ENCODE peak calls at places on chromosomes 6 and 20, in five cellular contexts. H is transverse colon, I is left lung, A is heart left ventricle, B is keratinocyte. E is an unnamed sample.

GRCh38 chr6:45946352-45946751 is 69.3 kb downstream of the CLIC5 start:
- DNase-seq in B (no peak), I (peak; percentile 50), H (no peak), A (peak; percentile 43), E (no peak)

GRCh38 chr6:92541457-92542060 is 877.8 kb downstream of the EPHA7 start:
- DNase-seq in B (no peak), I (no peak), A (no peak), H (no peak), E (no peak)

GRCh38 chr6:72374172-72374571 is 247.7 kb upstream of the KCNQ5 start:
- DNase-seq in B (no peak), H (no peak), I (no peak), A (no peak), E (no peak)

GRCh38 chr6:72461144-72461543 is 160.7 kb upstream of the KCNQ5 start:
- DNase-seq in A (no peak), H (no peak), I (no peak), B (no peak), E (no peak)

GRCh38 chr6:53524455-53524815 is 20.5 kb downstream of the GCLC start:
- DNase-seq in H (no peak), A (no peak), I (no peak), B (no peak), E (peak; percentile 54)

GRCh38 chr6:23441813-23442212 is 684.2 kb upstream of the NRSN1 start:
- DNase-seq in A (no peak), B (no peak), I (no peak), H (no peak), E (no peak)

GRCh38 chr6:124197148-124197547 is 393.5 kb downstream of the NKAIN2 start:
- DNase-seq in H (no peak), A (no peak), I (no peak), B (no peak), E (no peak)

GRCh38 chr20:40741507-40742106 is 52.6 kb upstream of the MAFB start:
- DNase-seq in H (peak; percentile 51), I (no peak), A (peak; percentile 43), B (no peak), E (peak; percentile 22)

GRCh38 chr6:9745476-9745875 is 669.4 kb downstream of the TFAP2A start:
- DNase-seq in H (no peak), I (no peak), B (no peak), A (no peak), E (no peak)

GRCh38 chr6:156816505-156816904 is 39.3 kb downstream of the ARID1B start:
- DNase-seq in B (no peak), H (peak; percentile 35), I (no peak), A (no peak), E (no peak)

GRCh38 chr20:53579581-53580375 is 13.9 kb downstream of the ZNF217 start:
- DNase-seq in H (peak; percentile 38), A (no peak), I (no peak), B (no peak), E (no peak)

GRCh38 chr6:144922120-144922722 is 637.1 kb downstream of the UTRN start:
- DNase-seq in I (no peak), A (no peak), H (no peak), B (no peak), E (no peak)

GRCh38 chr6:29552512-29553051 is 7.0 kb downstream of the UBD start:
- DNase-seq in H (no peak), A (no peak), B (no peak), I (no peak), E (peak; percentile 87)

GRCh38 chr6:149925974-149926777 is 3.3 kb upstream of the RAET1G start:
- DNase-seq in A (peak; percentile 87), H (peak; percentile 93), B (no peak), I (peak; percentile 89), E (peak; percentile 34)

GRCh38 chr6:136959471-136959891 is 37.4 kb downstream of the SLC35D3 start:
- DNase-seq in A (no peak), I (peak; percentile 80), H (peak; percentile 75), B (no peak), E (no peak)

GRCh38 chr6:89082439-89082838 is 1.9 kb downstream of the PNRC1 start:
- DNase-seq in A (no peak), B (no peak), I (no peak), H (no peak), E (no peak)

GRCh38 chr6:158686791-158687381 is 37.0 kb downstream of the SYTL3 start:
- DNase-seq in B (no peak), I (no peak), H (peak; percentile 13), A (no peak), E (no peak)

GRCh38 chr6:30151580-30151979 is 9.4 kb downstream of the TRIM10 start:
- DNase-seq in H (no peak), B (no peak), I (no peak), A (no peak), E (no peak)

GRCh38 chr6:87714093-87714809 is 12.2 kb upstream of the AKIRIN2 start:
- DNase-seq in I (no peak), H (no peak), B (no peak), A (no peak), E (no peak)

GRCh38 chr6:55882731-55883595 is 7.6 kb upstream of the BMP5 start:
- DNase-seq in A (no peak), B (no peak), I (no peak), H (no peak), E (peak; percentile 42)

GRCh38 chr6:139490482-139490881 is 116.0 kb upstream of the CITED2 start:
- DNase-seq in A (no peak), I (no peak), H (peak; percentile 24), B (no peak), E (no peak)

GRCh38 chr6:70734979-70735378 is 67.3 kb downstream of the SMAP1 start:
- DNase-seq in H (no peak), A (no peak), I (no peak), B (no peak), E (no peak)

GRCh38 chr20:57508831-57509230 is 16.1 kb downstream of the CTCFL start:
- DNase-seq in I (no peak), H (no peak), A (no peak), B (no peak), E (no peak)

DNA sequence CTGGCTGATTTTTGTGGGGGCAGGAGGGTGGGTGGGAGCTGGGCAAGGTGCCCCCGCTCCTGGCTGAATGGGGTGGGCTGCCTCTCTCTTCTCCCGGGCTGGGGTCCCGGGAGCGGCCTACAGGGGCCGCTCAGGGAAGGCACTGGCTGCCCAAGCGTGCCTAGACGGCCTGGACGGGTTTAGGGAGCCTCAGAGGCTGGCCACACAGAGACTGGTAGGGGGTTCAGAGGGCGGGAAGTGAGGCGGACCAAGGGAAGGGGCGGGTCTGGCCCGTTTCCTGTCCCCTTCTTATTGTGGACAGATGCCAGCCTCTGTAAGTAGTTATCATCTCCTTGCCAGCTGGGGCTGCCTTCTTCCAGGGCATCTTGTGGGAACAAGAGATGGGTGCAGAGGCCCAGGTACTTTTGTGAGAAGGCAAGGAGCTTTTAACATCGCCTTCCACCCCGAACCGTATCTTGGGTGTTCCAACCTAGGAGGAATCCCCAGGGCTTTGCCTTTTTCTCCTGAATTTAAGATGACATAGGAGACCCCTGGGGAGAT is 437 bp downstream of the CD40 start:
- DNase-seq in I (peak; percentile 79), A (peak; percentile 44), H (peak; percentile 46), B (no peak), E (no peak)
- H3K4me3 ChIP-seq in I (peak overlapping the region; percentile 69), A (peak overlapping the region; percentile 61), H (peak overlapping the region; percentile 39), B (peak overlapping the region; percentile 68), E (no peak overlapping the region)

DNA sequence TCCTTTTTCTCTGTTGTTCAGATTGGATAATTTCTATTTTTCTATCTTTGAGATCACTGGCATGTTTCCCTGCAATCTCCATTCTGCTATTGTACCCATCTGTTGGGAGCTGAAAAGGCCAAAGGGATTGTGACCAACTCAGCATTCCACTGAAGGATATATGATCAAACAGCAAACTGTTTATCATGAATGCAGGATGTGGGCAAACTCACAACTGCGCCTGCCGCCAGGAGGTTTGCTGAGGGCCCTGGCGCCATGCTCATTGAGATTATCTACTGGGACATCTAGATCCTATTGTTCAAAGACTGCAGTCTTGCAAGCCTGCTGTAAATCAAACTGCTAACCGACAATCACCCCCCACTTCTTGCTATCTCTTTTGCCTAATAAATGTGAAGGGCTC is 3.8 kb upstream of the FKBP1A start:
- DNase-seq in H (no peak), B (no peak), A (no peak), I (no peak), E (no peak)
- H3K4me3 ChIP-seq in H (no peak overlapping the region), B (no peak overlapping the region), A (no peak overlapping the region), I (no peak overlapping the region), E (no peak overlapping the region)

GRCh38 chr6:28353981-28354676 is 4.4 kb downstream of the ZKSCAN3 start:
- DNase-seq in B (peak; percentile 55), A (peak; percentile 74), H (peak; percentile 82), I (peak; percentile 74), E (no peak)

GRCh38 chr6:28354688-28355554 is 5.2 kb downstream of the ZKSCAN3 start:
- DNase-seq in H (no peak), A (no peak), B (no peak), I (no peak), E (no peak)

GRCh38 chr6:28351493-28351925 is 1.8 kb downstream of the ZKSCAN3 start:
- DNase-seq in A (no peak), H (no peak), I (no peak), B (no peak), E (no peak)

GRCh38 chr6:28351087-28351486 is 1.3 kb downstream of the ZKSCAN3 start:
- DNase-seq in A (no peak), B (no peak), I (no peak), H (no peak), E (no peak)

DNA sequence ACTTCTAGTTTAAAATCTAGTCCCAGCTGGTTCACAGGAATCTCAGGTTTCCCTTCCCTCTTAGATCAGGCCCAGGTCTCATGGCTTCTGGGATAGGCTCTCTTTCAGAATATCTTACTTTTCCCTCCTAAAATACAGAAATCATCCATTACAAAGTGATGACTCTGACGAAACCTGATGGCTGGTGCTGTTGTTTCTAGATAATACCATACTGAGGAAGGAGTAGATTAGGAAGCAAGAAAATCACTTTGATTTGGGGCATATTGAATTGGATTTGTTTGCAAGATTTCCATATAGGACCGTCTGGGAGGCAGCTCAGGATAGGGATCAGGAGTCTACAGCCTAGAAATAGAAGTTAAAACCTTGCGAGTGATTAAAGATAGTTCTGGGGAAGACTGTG is 3.6 kb downstream of the ZKSCAN3 start:
- DNase-seq in I (no peak), B (no peak), A (no peak), H (no peak), E (no peak)
- H3K4me3 ChIP-seq in I (no peak overlapping the region), B (peak overlapping the region; percentile 69), A (peak overlapping the region; percentile 43), H (no peak overlapping the region), E (no peak overlapping the region)

GRCh38 chr20:37524859-37525708 is 2.6 kb downstream of the BLCAP start:
- DNase-seq in A (no peak), B (peak; percentile 88), H (peak; percentile 18), I (no peak), E (no peak)

GRCh38 chr20:37526238-37526838 is 1.3 kb downstream of the BLCAP start:
- DNase-seq in H (peak; percentile 33), I (no peak), B (peak; percentile 85), A (peak; percentile 32), E (no peak)

GRCh38 chr20:37526839-37527637 is 638 bp downstream of the BLCAP start:
- DNase-seq in H (peak; percentile 41), B (no peak), I (no peak), A (peak; percentile 39), E (no peak)

GRCh38 chr20:37524221-37524700 is 3.2 kb downstream of the NNAT start:
- DNase-seq in H (peak; percentile 64), B (no peak), A (no peak), I (no peak), E (no peak)

DNA sequence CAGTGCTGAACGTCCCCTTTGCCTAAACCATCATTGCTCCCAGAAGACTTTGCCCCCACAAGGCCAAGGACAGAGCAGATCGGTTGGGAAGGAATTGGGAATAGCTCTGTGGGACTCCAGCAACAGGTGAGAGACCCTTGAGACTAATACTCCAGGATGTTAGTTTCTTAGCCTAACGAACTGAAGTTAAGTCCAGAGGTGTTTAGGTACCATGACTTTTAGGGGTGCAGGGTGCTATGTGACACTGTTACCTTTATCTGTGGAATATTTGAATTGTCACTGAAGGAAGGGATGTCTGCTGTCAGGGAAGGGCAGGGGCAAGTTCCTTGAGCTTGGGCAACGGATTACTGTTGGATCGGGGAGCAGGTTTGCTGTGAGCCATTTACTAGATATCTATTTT is 1.9 kb downstream of the BLCAP start:
- DNase-seq in H (peak; percentile 4), I (no peak), A (no peak), B (no peak), E (no peak)
- H3K4me3 ChIP-seq in H (peak overlapping the region; percentile 96), I (peak overlapping the region; percentile 96), A (peak overlapping the region; percentile 90), B (peak overlapping the region; percentile 92), E (peak overlapping the region; percentile 69)